ENCODE peak calls at places on chromosome 18, in seven cellular contexts. S is ureter, M is ovary, U is H4, G is fibroblast of pulmonary artery, J is fibroblast of the aortic adventitia, E is dorsolateral prefrontal cortex. D is an unnamed sample.

GRCh38 chr18:6434987-6435709 is 20.4 kb upstream of the L3MBTL4 start:
- DNase-seq in S (no peak), M (no peak), E (no peak), J (no peak), G (no peak), U (no peak), D (no peak)

GRCh38 chr18:46641917-46642316 is 15.1 kb downstream of the LOXHD1 start:
- DNase-seq in G (no peak), J (no peak), M (no peak), S (no peak), E (no peak), U (peak; percentile 16), D (no peak)

GRCh38 chr18:3821524-3821923 is 371.6 kb downstream of the TGIF1 start:
- DNase-seq in E (no peak), G (no peak), J (no peak), S (no peak), M (no peak), U (no peak), D (no peak)

GRCh38 chr18:57585846-57586242 is 658 bp downstream of the FECH start:
- DNase-seq in G (peak; percentile 3), M (no peak), E (peak; percentile 24), J (peak; percentile 4), S (no peak), U (no peak), D (no peak)

GRCh38 chr18:67515987-67516431 is 511 bp downstream of the DSEL start:
- DNase-seq in E (peak; percentile 92), J (peak; percentile 87), G (peak; percentile 90), U (peak; percentile 88), S (peak; percentile 91), M (peak; percentile 90), D (peak; percentile 63)

GRCh38 chr18:41347057-41347456 is 608.0 kb upstream of the PIK3C3 start:
- DNase-seq in J (no peak), G (peak; percentile 68), E (no peak), M (no peak), U (peak; percentile 39), S (no peak), D (no peak)

GRCh38 chr18:67600781-67601180 is 84.3 kb upstream of the DSEL start:
- DNase-seq in U (no peak), G (peak; percentile 13), J (peak; percentile 37), E (no peak), S (no peak), M (no peak), D (no peak)

GRCh38 chr18:13791181-13791580 is 32.8 kb upstream of the MC5R start:
- DNase-seq in J (no peak), E (no peak), U (no peak), M (no peak), G (peak; percentile 18), S (no peak), D (no peak)

GRCh38 chr18:39453882-39454281 is 1888.3 kb upstream of the CELF4 start:
- DNase-seq in J (peak; percentile 62), S (no peak), G (peak; percentile 95), U (peak; percentile 51), M (no peak), E (no peak), D (no peak)

GRCh38 chr18:58313491-58314032 is 269.5 kb downstream of the NEDD4L start:
- DNase-seq in G (no peak), J (no peak), M (peak; percentile 35), U (no peak), S (no peak), E (peak; percentile 19), D (no peak)

GRCh38 chr18:48201337-48201705 is 207.9 kb downstream of the ZBTB7C start:
- DNase-seq in G (no peak), J (no peak), M (no peak), U (no peak), S (no peak), E (no peak), D (no peak)

GRCh38 chr18:74896390-74896991 is 298.8 kb downstream of the ZNF407 start:
- DNase-seq in M (no peak), S (no peak), E (peak; percentile 40), G (peak; percentile 8), U (peak; percentile 62), J (peak; percentile 3), D (no peak)

GRCh38 chr18:58699551-58699950 is 28.3 kb downstream of the MALT1 start:
- DNase-seq in U (no peak), E (no peak), J (peak; percentile 12), S (no peak), G (no peak), M (no peak), D (no peak)

GRCh38 chr18:53698907-53699306 is 525.6 kb downstream of the MBD2 start:
- DNase-seq in M (no peak), E (peak; percentile 6), U (peak; percentile 15), S (peak; percentile 51), J (peak; percentile 63), G (peak; percentile 63), D (peak; percentile 8)

GRCh38 chr18:39167990-39168389 is 1602.4 kb upstream of the CELF4 start:
- DNase-seq in G (no peak), E (no peak), S (no peak), M (no peak), J (no peak), U (no peak), D (no peak)

GRCh38 chr18:32355896-32356295 is 114.8 kb downstream of the GAREM1 start:
- DNase-seq in G (peak; percentile 62), J (peak; percentile 75), S (no peak), M (no peak), U (no peak), E (no peak), D (no peak)

GRCh38 chr18:41530959-41531358 is 424.1 kb upstream of the PIK3C3 start:
- DNase-seq in U (no peak), J (no peak), E (no peak), M (no peak), S (no peak), G (no peak), D (no peak)

GRCh38 chr18:4831791-4832375 is 365.2 kb downstream of the AKAIN1 start:
- DNase-seq in U (no peak), M (no peak), J (no peak), G (no peak), S (no peak), E (peak; percentile 63), D (no peak)

GRCh38 chr18:55405655-55406373 is 182.2 kb downstream of the TCF4 start:
- DNase-seq in M (peak; percentile 95), U (peak; percentile 89), E (peak; percentile 89), S (peak; percentile 77), J (peak; percentile 96), G (peak; percentile 99), D (peak; percentile 81)

GRCh38 chr18:59012815-59013677 is 126.6 kb upstream of the SEC11C start:
- DNase-seq in S (no peak), M (no peak), U (no peak), J (no peak), E (no peak), G (no peak), D (no peak)

GRCh38 chr18:22912835-22913234 is 20.3 kb upstream of the RBBP8 start:
- DNase-seq in G (peak; percentile 49), J (peak; percentile 75), M (no peak), U (no peak), S (no peak), E (no peak), D (no peak)

GRCh38 chr18:73458186-73458964 is 590.6 kb upstream of the NETO1 start:
- DNase-seq in G (peak; percentile 48), S (no peak), M (no peak), E (no peak), U (no peak), J (peak; percentile 19), D (no peak)

GRCh38 chr18:47404845-47405244 is 153.4 kb upstream of the SKOR2 start:
- DNase-seq in G (no peak), S (no peak), M (no peak), E (no peak), J (no peak), U (no peak), D (no peak)

GRCh38 chr18:74453011-74453571 is 4.0 kb downstream of the DIPK1C start:
- DNase-seq in J (peak; percentile 17), S (peak; percentile 26), G (no peak), M (no peak), U (no peak), E (no peak), D (no peak)

GRCh38 chr18:11676867-11677266 is 12.2 kb upstream of the GNAL start:
- DNase-seq in E (no peak), M (no peak), S (no peak), U (no peak), G (peak; percentile 7), J (no peak), D (no peak)

GRCh38 chr18:12422936-12423335 is 15.2 kb downstream of the PRELID3A start:
- DNase-seq in M (no peak), E (peak; percentile 36), U (no peak), S (no peak), J (no peak), G (no peak), D (no peak)

GRCh38 chr18:73942081-73942625 is 205.5 kb downstream of the FBXO15 start:
- DNase-seq in E (no peak), J (no peak), G (no peak), S (peak; percentile 38), M (no peak), U (no peak), D (no peak)

GRCh38 chr18:32243358-32243757 is 53.5 kb downstream of the MEP1B start:
- DNase-seq in G (no peak), S (no peak), J (no peak), E (no peak), U (no peak), M (no peak), D (peak; percentile 6)

GRCh38 chr18:50338122-50338521 is 36.7 kb upstream of the SKA1 start:
- DNase-seq in E (no peak), J (no peak), M (no peak), S (no peak), U (no peak), G (no peak), D (no peak)

GRCh38 chr18:25464211-25464610 is 112.2 kb upstream of the ZNF521 start:
- DNase-seq in U (peak; percentile 71), M (no peak), E (no peak), G (peak; percentile 3), J (no peak), S (no peak), D (no peak)

GRCh38 chr18:51660316-51660715 is 462.8 kb upstream of the MEX3C start:
- DNase-seq in G (no peak), E (no peak), J (no peak), M (no peak), U (no peak), S (no peak), D (no peak)

GRCh38 chr18:35602193-35602820 is 20.8 kb downstream of the GALNT1 start:
- DNase-seq in J (no peak), S (no peak), U (no peak), M (no peak), G (no peak), E (no peak), D (no peak)

GRCh38 chr18:49656098-49656591 is 94.3 kb downstream of the LIPG start:
- DNase-seq in G (no peak), M (no peak), U (peak; percentile 99), E (no peak), S (peak; percentile 26), J (no peak), D (no peak)

D was measured in nucleus accumbens.